ENCODE peak calls at places on chromosomes 13 and 19, in seven cellular contexts. E is H1, B is mesendoderm, O is H9, F is IMR-90, D is neuronal stem cell, Q is trophoblast cell. U is an unnamed sample.

GRCh38 chr13:73913043-73913740 is 221.0 kb downstream of the KLF12 start:
- DNase-seq in E (no peak), B (peak), O (no peak), F (peak), D (no peak), Q (no peak), U (peak)

GRCh38 chr19:14167594-14168138 is 31.3 kb upstream of the ASF1B start:
- DNase-seq in E (no peak), B (no peak), O (no peak), F (no peak), D (no peak), Q (no peak), U (no peak)

GRCh38 chr19:42461700-42462324 is 19.1 kb upstream of the CXCL17 start:
- DNase-seq in E (no peak), B (no peak), O (no peak), F (no peak), D (no peak), Q (no peak), U (no peak)

GRCh38 chr19:29771708-29772415 is 39.9 kb upstream of the CCNE1 start:
- DNase-seq in E (peak), B (peak), O (peak), F (peak), D (peak), Q (peak), U (peak)

GRCh38 chr13:27005556-27005955 is 166.1 kb downstream of the USP12 start:
- DNase-seq in E (no peak), B (no peak), O (no peak), F (no peak), D (no peak), Q (no peak), U (no peak)

GRCh38 chr13:25977216-25977615 is 74.6 kb downstream of the SHISA2 start:
- DNase-seq in E (peak), B (peak), O (peak), F (no peak), D (no peak), Q (no peak), U (no peak)

GRCh38 chr19:40466219-40467006 is at the start of gene SPTBN4:
- DNase-seq in E (peak), B (no peak), O (peak), F (no peak), D (no peak), Q (peak), U (no peak)

GRCh38 chr19:3135961-3136683 is at the start of gene GNA15:
- DNase-seq in E (no peak), B (no peak), O (no peak), F (no peak), D (no peak), Q (no peak), U (no peak)

GRCh38 chr19:1117654-1118053 is 13.9 kb downstream of the GPX4 start:
- DNase-seq in E (no peak), B (no peak), O (no peak), F (no peak), D (no peak), Q (no peak), U (no peak)

GRCh38 chr19:40165362-40165937 is 25.8 kb upstream of the MAP3K10 start:
- DNase-seq in E (peak), B (peak), O (peak), F (no peak), D (peak), Q (no peak), U (peak)

GRCh38 chr19:51091895-51092873 is 9.5 kb upstream of the KLK14 start:
- DNase-seq in E (no peak), B (no peak), O (no peak), F (no peak), D (no peak), Q (no peak), U (no peak)

GRCh38 chr19:18501351-18501750 is 20.5 kb downstream of the ELL start:
- DNase-seq in E (no peak), B (no peak), O (no peak), F (no peak), D (no peak), Q (no peak), U (no peak)

GRCh38 chr13:47298506-47298905 is 401.7 kb upstream of the HTR2A start:
- DNase-seq in E (no peak), B (no peak), O (no peak), F (peak), D (no peak), Q (no peak), U (peak)

GRCh38 chr19:39971380-39971841 is 446 bp downstream of the PSMC4 start:
- DNase-seq in E (no peak), B (peak), O (no peak), F (no peak), D (no peak), Q (no peak), U (peak)

GRCh38 chr13:29369060-29369743 is 226.3 kb downstream of the SLC7A1 start:
- DNase-seq in E (no peak), B (peak), O (peak), F (peak), D (peak), Q (peak), U (peak)

GRCh38 chr13:37515226-37515625 is 83.3 kb downstream of the POSTN start:
- DNase-seq in E (no peak), B (no peak), O (no peak), F (no peak), D (no peak), Q (no peak), U (no peak)

GRCh38 chr19:36152886-36153525 is 759 bp upstream of the COX7A1 start:
- DNase-seq in E (no peak), B (no peak), O (no peak), F (peak), D (no peak), Q (no peak), U (no peak)

GRCh38 chr19:46303702-46304397 is 7.0 kb downstream of the HIF3A start:
- DNase-seq in E (peak), B (peak), O (peak), F (no peak), D (peak), Q (peak), U (peak)

GRCh38 chr13:90803210-90803609 is 544.3 kb upstream of the MIR17HG start:
- DNase-seq in E (no peak), B (no peak), O (no peak), F (no peak), D (no peak), Q (no peak), U (no peak)

GRCh38 chr19:4227771-4228170 is 1.6 kb upstream of the EBI3 start:
- DNase-seq in E (no peak), B (no peak), O (no peak), F (no peak), D (no peak), Q (no peak), U (no peak)

GRCh38 chr13:95880346-95880745 is 172.9 kb downstream of the UGGT2 start:
- DNase-seq in E (no peak), B (no peak), O (no peak), F (peak), D (no peak), Q (no peak), U (peak)

GRCh38 chr19:4566402-4567051 is 7.0 kb upstream of the SEMA6B start:
- DNase-seq in E (no peak), B (no peak), O (no peak), F (no peak), D (no peak), Q (no peak), U (no peak)

GRCh38 chr13:44768233-44768632 is 192.1 kb upstream of the TSC22D1 start:
- DNase-seq in E (no peak), B (no peak), O (no peak), F (no peak), D (no peak), Q (no peak), U (no peak)

GRCh38 chr13:78460176-78460575 is 143.2 kb downstream of the POU4F1 start:
- DNase-seq in E (no peak), B (no peak), O (no peak), F (no peak), D (no peak), Q (no peak), U (no peak)

GRCh38 chr19:32862741-32863140 is 6.8 kb downstream of the SLC7A9 start:
- DNase-seq in E (no peak), B (no peak), O (no peak), F (no peak), D (no peak), Q (no peak), U (no peak)

GRCh38 chr13:108086678-108087077 is 128.7 kb downstream of the LIG4 start:
- DNase-seq in E (no peak), B (peak), O (peak), F (peak), D (no peak), Q (no peak), U (peak)

GRCh38 chr19:5313307-5313706 is 27.3 kb downstream of the PTPRS start:
- DNase-seq in E (no peak), B (no peak), O (no peak), F (no peak), D (no peak), Q (no peak), U (no peak)

GRCh38 chr13:74256969-74257368 is 122.8 kb upstream of the KLF12 start:
- DNase-seq in E (no peak), B (no peak), O (no peak), F (no peak), D (no peak), Q (no peak), U (no peak)

DNA sequence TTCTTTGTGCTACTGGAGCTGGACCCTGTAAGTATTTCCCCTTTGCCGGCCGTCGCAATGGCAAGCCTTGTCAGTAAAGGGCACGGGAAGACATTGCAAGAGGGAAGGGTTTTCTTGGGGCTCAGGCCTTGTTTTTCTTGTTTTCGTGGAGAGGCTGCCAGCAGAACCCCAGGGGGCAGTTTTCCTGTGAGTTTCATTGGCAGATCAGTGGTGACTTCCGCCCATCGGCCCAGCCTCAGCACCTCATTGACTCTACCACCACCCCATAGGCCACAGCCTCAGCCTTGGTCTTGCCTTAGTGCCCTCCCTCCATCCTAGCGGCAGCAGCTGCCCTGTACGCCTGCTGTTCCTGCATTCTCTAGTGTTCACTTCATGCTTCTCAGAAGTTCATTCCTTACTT is 61.5 kb downstream of the GJA3 start:
- DNase-seq in E (peak), B (peak), O (peak), F (no peak), D (no peak), Q (no peak), U (no peak)
- H3K23ac ChIP-seq in E (no peak), B (no peak), O (no peak), F (no peak), D (no peak), Q (no peak), U (no peak)

GRCh38 chr19:49877020-49877878 is at the start of the genes AKT1S1 and TBC1D17:
- DNase-seq in E (peak), B (peak), O (peak), F (peak), D (peak), Q (peak), U (peak)

GRCh38 chr19:49880162-49880869 is 2.8 kb downstream of the TBC1D17 start:
- DNase-seq in E (no peak), B (no peak), O (no peak), F (no peak), D (no peak), Q (no peak), U (no peak)

GRCh38 chr19:49879243-49879960 is 1.9 kb downstream of the TBC1D17 start:
- DNase-seq in E (no peak), B (peak), O (no peak), F (no peak), D (no peak), Q (no peak), U (no peak)

GRCh38 chr19:49877879-49878743 is 609 bp downstream of the TBC1D17 start:
- DNase-seq in E (peak), B (peak), O (peak), F (peak), D (peak), Q (peak), U (peak)

GRCh38 chr19:49878744-49879070 is 1.2 kb downstream of the TBC1D17 start:
- DNase-seq in E (no peak), B (no peak), O (no peak), F (no peak), D (no peak), Q (no peak), U (no peak)
- H3K27ac ChIP-seq in E (peak), B (peak), O (no peak), F (no peak), D (no peak), Q (no peak), U (peak)

GRCh38 chr19:48461651-48461981 is 6.2 kb downstream of the KCNJ14 start:
- DNase-seq in E (no peak), B (no peak), O (no peak), F (no peak), D (no peak), Q (no peak), U (no peak)
- H3K23ac ChIP-seq in E (no peak), B (no peak), O (no peak), F (no peak), D (peak), Q (no peak), U (no peak)

GRCh38 chr13:30821421-30821820 is 84.7 kb upstream of the MEDAG start:
- DNase-seq in E (no peak), B (no peak), O (no peak), F (no peak), D (no peak), Q (no peak), U (no peak)
- H3K27ac ChIP-seq in E (no peak), B (no peak), O (no peak), F (no peak), D (no peak), Q (no peak), U (no peak)

DNA sequence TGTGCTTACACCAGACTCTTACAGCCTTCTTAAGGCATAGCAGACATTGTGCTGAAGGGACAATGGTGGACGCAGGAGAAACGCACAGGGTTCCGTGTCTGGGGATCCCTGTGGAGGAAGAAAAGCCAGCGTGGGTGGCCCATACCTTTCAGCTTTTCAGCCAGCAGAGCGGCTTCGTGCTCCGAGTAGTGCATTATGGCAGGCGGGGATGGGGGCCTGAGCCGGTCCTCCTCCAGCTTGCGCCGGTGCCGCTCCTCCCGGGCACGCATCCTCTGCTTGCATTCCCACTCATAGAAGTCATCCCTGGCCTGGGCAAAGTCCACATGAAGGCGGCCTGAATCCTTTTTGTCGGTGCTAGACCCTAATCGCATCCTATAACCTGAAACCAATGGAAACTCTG is 332.4 kb downstream of the DNAJC15 start:
- DNase-seq in E (no peak), B (no peak), O (no peak), F (no peak), D (no peak), Q (no peak), U (no peak)
- H3K23ac ChIP-seq in E (no peak), B (no peak), O (no peak), F (no peak), D (no peak), Q (no peak), U (no peak)

GRCh38 chr19:58097349-58097748 is 682 bp downstream of the ZSCAN18 start:
- DNase-seq in E (no peak), B (no peak), O (no peak), F (no peak), D (no peak), Q (no peak), U (no peak)

GRCh38 chr19:58097783-58098681 is at the start of gene ZSCAN18:
- DNase-seq in E (peak), B (peak), O (peak), F (peak), D (peak), Q (peak), U (peak)

GRCh38 chr19:58096884-58097283 is 1.1 kb downstream of the ZSCAN18 start:
- DNase-seq in E (no peak), B (no peak), O (no peak), F (no peak), D (no peak), Q (no peak), U (no peak)

GRCh38 chr19:58095328-58095727 is 2.7 kb downstream of the ZSCAN18 start:
- DNase-seq in E (no peak), B (no peak), O (no peak), F (no peak), D (no peak), Q (no peak), U (no peak)

GRCh38 chr19:58098682-58098998 is 609 bp upstream of the ZSCAN18 start:
- DNase-seq in E (no peak), B (no peak), O (no peak), F (no peak), D (no peak), Q (no peak), U (no peak)
- H3K27ac ChIP-seq in E (peak), B (no peak), O (peak), F (no peak), D (peak), Q (peak), U (peak)

DNA sequence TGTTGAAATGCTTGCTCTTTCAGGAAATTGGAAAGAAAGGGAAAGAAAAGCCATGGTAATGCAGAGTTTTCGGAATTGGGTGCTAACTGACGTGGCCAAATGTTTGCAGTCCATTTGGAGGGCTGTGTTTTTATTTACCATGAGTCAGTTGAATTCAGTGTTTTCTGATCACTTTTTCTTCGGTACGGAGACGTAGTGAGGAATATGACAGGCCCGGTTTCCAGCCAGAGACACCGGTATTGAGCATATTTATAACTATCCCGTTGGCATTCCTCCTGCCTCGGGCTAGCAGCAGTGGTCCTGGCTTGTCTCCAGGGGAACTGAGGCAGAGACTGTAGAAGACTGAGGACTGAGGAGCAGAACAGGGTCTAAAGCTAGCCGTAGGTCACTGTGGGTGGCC is 1.0 kb downstream of the CDC16 start:
- DNase-seq in E (no peak), B (no peak), O (no peak), F (no peak), D (no peak), Q (no peak), U (peak)
- H3K23ac ChIP-seq in E (no peak), B (no peak), O (no peak), F (peak), D (no peak), Q (no peak), U (no peak)

DNA sequence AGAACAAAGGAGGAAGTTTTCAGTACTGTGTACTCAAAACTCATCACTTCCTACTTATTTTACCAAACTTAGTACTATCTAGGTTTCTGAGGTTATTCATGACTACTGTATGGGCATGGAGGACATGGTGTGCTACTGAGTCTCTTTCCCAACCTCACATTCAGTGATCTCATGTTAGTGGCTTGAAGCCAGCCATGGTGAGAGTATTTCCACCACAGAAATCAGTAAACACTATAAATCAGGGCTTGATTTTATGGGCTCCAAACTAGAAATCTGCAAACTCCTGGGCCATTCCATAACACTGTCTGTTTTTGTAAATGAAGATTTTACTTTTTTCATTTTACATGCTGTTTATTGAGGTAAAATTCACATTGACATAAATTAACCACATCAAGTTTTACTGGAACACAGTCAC is 19.7 kb downstream of the MED26 start:
- DNase-seq in E (no peak), B (no peak), O (no peak), F (peak), D (no peak), Q (no peak), U (peak)
- H3K27ac ChIP-seq in E (no peak), B (no peak), O (no peak), F (no peak), D (no peak), Q (no peak), U (no peak)

GRCh38 chr13:33489563-33489962 is 204.0 kb upstream of the STARD13 start:
- DNase-seq in E (no peak), B (peak), O (no peak), F (no peak), D (no peak), Q (no peak), U (no peak)
- H3K23ac ChIP-seq in E (no peak), B (no peak), O (no peak), F (no peak), D (no peak), Q (no peak), U (no peak)

U was measured in mesenchymal stem cell.